ENCODE peak calls at places on chromosomes 1 and 21, in eight cellular contexts. H is HCT116, T is GM23338, C is H1, A is endothelial cell of umbilical vein, X is K562, R is GM12878, V is HepG2. J is an unnamed sample.

GRCh38 chr1:39737546-39738169 is 1.0 kb upstream of the PPIE start:
- DNase-seq in H (no peak), T (no peak), C (no peak), A (no peak), X (no peak), R (no peak), V (peak), J (no peak)

GRCh38 chr1:58704616-58705021 is 4.8 kb upstream of the MYSM1 start:
- DNase-seq in H (no peak), T (peak), C (no peak), A (no peak), X (peak), R (no peak), V (peak), J (no peak)

GRCh38 chr1:45230537-45230936 is 24.1 kb upstream of the ZSWIM5 start:
- DNase-seq in H (no peak), T (peak), C (no peak), A (no peak), X (peak), R (no peak), V (peak), J (no peak)

GRCh38 chr1:29355375-29355774 is 119.1 kb downstream of the PTPRU start:
- DNase-seq in H (no peak), T (no peak), C (no peak), A (no peak), X (no peak), R (no peak), V (no peak), J (no peak)

GRCh38 chr1:31793586-31794285 is 22.1 kb downstream of the SPOCD1 start:
- DNase-seq in H (no peak), T (no peak), C (no peak), A (no peak), X (no peak), R (no peak), V (no peak), J (no peak)

GRCh38 chr21:44711327-44712202 is at the start of gene TSPEAR:
- DNase-seq in H (no peak), T (peak), C (peak), A (no peak), X (no peak), R (no peak), V (no peak), J (no peak)

GRCh38 chr1:21451981-21452411 is 12.1 kb downstream of the NBPF3 start:
- DNase-seq in H (no peak), T (no peak), C (no peak), A (no peak), X (peak), R (no peak), V (no peak), J (peak)

GRCh38 chr21:21324297-21324696 is 326.1 kb downstream of the NCAM2 start:
- DNase-seq in H (no peak), T (peak), C (no peak), A (no peak), X (no peak), R (no peak), V (no peak), J (no peak)

GRCh38 chr1:40825430-40825778 is 36.8 kb downstream of the CITED4 start:
- DNase-seq in H (no peak), T (no peak), C (no peak), A (no peak), X (no peak), R (no peak), V (no peak), J (no peak)

GRCh38 chr1:96536576-96536975 is 185.0 kb upstream of the PTBP2 start:
- DNase-seq in H (no peak), T (no peak), C (no peak), A (no peak), X (no peak), R (no peak), V (no peak), J (no peak)

GRCh38 chr1:151980287-151981177 is 13.1 kb downstream of the S100A10 start:
- DNase-seq in H (no peak), T (no peak), C (no peak), A (peak), X (no peak), R (no peak), V (no peak), J (no peak)

GRCh38 chr1:20112279-20113000 is 6.9 kb downstream of the PLA2G2D start:
- DNase-seq in H (no peak), T (no peak), C (no peak), A (no peak), X (no peak), R (no peak), V (peak), J (no peak)

GRCh38 chr1:156467906-156468305 is 32.7 kb downstream of the MEF2D start:
- DNase-seq in H (no peak), T (no peak), C (no peak), A (no peak), X (no peak), R (no peak), V (no peak), J (no peak)

GRCh38 chr1:59997479-59997878 is 70.9 kb upstream of the CYP2J2 start:
- DNase-seq in H (no peak), T (peak), C (peak), A (no peak), X (no peak), R (no peak), V (no peak), J (no peak)

DNA sequence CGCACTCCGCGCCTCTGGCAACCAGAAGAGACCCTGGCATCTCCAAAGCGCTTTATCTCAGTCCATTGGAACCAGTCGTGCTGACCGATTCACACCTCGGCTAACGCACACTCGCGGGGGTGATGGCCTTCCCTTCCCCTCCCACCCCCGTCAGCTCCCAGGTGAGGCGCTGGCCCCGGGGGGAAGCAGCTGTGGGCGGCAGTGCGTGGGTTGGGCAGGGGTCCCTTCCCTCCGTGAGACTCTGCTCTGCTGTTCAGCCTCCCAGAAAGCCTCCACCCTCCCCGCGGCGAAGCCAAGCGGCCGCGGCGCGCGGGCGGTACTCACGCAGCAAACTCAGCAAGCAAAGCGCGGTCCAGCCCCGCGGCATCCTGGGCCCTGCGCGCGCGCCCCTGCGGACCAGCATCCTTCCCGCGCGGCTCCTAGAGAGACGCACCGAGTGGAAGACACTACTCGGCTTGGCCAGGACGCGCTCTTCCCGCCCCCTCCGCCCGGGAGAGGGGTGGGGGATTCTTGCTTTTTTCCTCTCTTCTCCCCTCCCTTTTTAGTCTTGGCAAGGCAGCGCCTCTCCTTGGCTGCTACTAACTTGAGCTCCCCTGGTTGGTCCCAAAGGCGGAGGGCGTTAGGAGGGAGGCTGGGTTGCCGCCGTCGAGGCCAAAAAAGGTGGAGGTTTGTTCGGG is at the start of gene CD34:
- DNase-seq in H (no peak), T (peak), C (peak), A (peak), X (no peak), R (no peak), V (no peak), J (no peak)
- TF ChIP-seq EZH2 in H (no peak), T (no peak), C (peak), A (peak), X (no peak), R (no peak), V (no peak), J (peak)

GRCh38 chr1:213417846-213418245 is 366.8 kb downstream of the RPS6KC1 start:
- DNase-seq in H (no peak), T (no peak), C (no peak), A (no peak), X (no peak), R (no peak), V (no peak), J (no peak)
- H3K27ac ChIP-seq in H (no peak), T (no peak), C (no peak), A (no peak), X (no peak), R (no peak), V (no peak), J (no peak)

DNA sequence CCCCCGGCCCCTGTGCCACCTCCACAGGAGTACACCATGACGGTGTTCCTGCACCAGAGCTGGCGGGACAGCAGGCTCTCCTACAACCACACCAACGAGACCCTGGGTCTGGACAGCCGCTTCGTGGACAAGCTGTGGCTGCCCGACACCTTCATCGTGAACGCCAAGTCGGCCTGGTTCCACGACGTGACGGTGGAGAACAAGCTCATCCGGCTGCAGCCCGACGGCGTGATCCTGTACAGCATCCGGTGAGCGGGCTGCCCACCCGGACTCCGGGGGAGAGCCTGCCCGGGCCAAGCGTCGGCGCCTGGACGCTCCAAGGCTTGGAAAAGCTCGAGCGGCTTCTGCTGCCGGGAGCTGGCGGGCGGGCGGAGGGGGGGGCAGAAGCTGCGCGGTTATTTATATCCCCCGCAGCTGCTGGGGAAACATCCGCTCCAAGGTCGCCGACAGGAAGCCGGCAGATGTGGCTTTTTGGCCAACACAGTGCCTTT is 6.4 kb downstream of the GABRD start:
- DNase-seq in H (no peak), T (no peak), C (no peak), A (no peak), X (no peak), R (no peak), V (no peak), J (no peak)
- TF ChIP-seq POLR2AphosphoS5 in H (no peak), T (no peak), C (no peak), A (no peak), X (no peak), R (no peak), V (no peak), J (no peak)

DNA sequence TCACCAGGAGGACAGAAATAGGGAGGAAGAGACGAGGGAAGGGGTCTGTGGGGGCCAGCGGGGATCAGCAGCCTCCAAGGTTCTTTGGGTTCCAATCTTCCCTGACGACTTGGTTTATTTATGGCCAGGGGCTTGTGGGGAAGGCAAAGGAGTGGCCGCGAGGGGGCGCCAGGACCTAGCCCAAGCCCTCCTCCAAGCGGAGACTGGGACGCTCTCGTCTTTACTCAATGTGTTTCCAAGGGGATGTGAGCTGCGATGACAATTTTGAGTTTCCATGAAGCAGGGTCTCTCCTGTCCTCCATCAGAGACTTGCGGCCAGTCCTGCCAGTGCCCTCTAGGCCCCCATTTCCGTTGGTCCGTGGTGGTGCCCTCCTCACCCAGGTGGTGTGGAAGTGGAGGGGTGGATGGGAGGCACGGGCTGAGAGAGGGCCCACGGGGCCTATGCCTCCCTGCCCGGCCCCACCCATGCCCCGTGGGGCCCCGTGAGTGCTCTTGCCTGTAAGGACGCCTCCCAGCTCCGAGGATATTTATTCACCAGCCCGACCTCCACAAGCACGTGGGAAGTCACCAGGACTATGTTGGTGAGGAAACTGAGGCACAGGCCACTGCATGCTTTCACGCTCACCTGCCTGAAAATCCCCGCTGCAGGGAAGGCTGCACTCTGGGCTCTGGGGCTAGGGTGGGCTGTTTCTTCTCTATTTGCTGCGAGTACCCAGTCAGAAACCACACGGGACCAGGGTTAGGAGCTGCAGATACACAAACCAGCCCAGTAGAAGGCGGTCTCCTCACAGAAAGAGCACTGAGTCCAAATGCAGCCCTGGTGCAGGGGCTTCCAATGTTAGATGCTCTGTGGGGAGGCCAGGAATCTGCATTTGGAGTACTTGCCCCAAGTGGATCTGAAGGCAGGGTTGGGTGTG is 26.5 kb downstream of the DMRTB1 start:
- DNase-seq in H (peak), T (peak), C (peak), A (peak), X (peak), R (no peak), V (peak), J (peak)
- TF ChIP-seq EZH2 in H (no peak), T (no peak), C (no peak), A (no peak), X (no peak), R (no peak), V (no peak), J (no peak)

DNA sequence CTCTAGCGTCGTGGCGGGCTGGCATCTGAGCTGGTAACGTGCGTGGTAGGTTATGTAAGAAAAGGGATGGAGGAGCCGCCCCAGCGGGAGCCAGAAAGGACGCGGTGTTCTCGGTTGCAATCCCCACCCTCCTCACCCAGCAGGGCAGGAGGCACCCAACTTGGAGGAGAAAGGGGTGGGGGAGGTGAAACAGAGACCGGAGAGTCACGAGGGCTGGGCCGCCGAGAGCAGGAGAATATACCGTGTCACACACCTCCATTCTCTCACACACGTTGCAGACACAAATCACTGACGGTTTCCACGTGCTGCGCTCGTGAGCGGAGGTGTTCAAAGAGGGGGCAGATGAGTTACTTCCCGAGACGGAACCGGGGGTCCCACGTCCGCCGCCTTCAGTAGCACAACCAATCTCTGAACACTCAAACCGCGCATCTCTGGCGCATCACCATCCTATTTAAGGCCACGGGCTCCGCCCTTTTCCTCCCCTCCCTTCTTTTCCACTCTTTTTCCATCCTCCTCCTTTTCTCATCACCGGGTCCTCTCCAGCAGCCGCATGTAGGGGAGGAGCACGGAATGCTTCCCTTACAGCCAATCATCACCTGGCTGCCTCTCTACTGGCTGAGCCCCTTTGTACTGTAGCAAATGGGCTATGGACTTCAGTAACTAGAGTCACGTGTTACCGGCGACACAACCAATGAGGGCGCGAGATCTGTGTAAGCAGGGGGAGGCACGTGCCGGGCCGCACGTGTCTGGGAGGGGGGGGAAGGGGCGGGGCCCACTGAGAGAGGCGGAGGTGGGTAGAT is at the start of gene CIART:
- DNase-seq in H (no peak), T (peak), C (peak), A (peak), X (no peak), R (no peak), V (no peak), J (no peak)
- H3K27ac ChIP-seq in H (no peak), T (peak), C (peak), A (no peak), X (peak), R (no peak), V (no peak), J (no peak)

J was measured in SK-N-MC.